ENCODE peak calls at places on chromosomes 12 and 14, in six cellular contexts. L, H, M, E, X and N are unnamed samples.
A peak's percentile ranks its signal among the peaks of the same experiment; 100 is the strongest.

GRCh38 chr14:71532349-71532748 is 399.9 kb upstream of the RGS6 start:
- DNase-seq in L (peak; percentile 63), H (peak; percentile 48), M (no peak), E (no peak), X (no peak), N (no peak)

GRCh38 chr14:69270795-69271708 is 11.1 kb downstream of the GALNT16 start:
- DNase-seq in L (no peak), H (no peak), M (no peak), E (no peak), X (peak; percentile 1), N (peak; percentile 47)

GRCh38 chr12:105226219-105226618 is 9.8 kb downstream of the APPL2 start:
- DNase-seq in L (peak; percentile 86), H (peak; percentile 71), M (peak; percentile 94), E (no peak), X (no peak), N (peak; percentile 63)

GRCh38 chr14:91280129-91280528 is 35.6 kb upstream of the GPR68 start:
- DNase-seq in L (no peak), H (no peak), M (no peak), E (no peak), X (no peak), N (no peak)

GRCh38 chr14:102492523-102492910 is 17.1 kb downstream of the ANKRD9 start:
- DNase-seq in L (no peak), H (no peak), M (no peak), E (no peak), X (no peak), N (no peak)

GRCh38 chr12:69779928-69780327 is 41.3 kb downstream of the RAB3IP start:
- DNase-seq in L (peak; percentile 11), H (peak; percentile 40), M (no peak), E (no peak), X (no peak), N (peak; percentile 53)

GRCh38 chr12:79685068-79685467 is 5.7 kb downstream of the PAWR start:
- DNase-seq in L (peak; percentile 13), H (peak; percentile 68), M (no peak), E (no peak), X (no peak), N (peak; percentile 75)

GRCh38 chr14:105203057-105203494 is 22.0 kb upstream of the NUDT14 start:
- DNase-seq in L (peak; percentile 92), H (peak; percentile 45), M (peak; percentile 94), E (no peak), X (no peak), N (peak; percentile 68)

GRCh38 chr14:64363265-64363840 is 24.8 kb upstream of the MTHFD1 start:
- DNase-seq in L (no peak), H (peak; percentile 71), M (no peak), E (no peak), X (no peak), N (peak; percentile 34)

GRCh38 chr12:109445224-109445623 is 31.9 kb downstream of the KCTD10 start:
- DNase-seq in L (peak; percentile 54), H (peak; percentile 42), M (no peak), E (no peak), X (no peak), N (no peak)

GRCh38 chr12:21526053-21526452 is at the start of gene SPX:
- DNase-seq in L (no peak), H (peak; percentile 77), M (no peak), E (no peak), X (no peak), N (peak; percentile 79)

GRCh38 chr14:77498984-77499527 is 440 bp upstream of the ISM2 start:
- DNase-seq in L (peak; percentile 51), H (no peak), M (no peak), E (no peak), X (no peak), N (no peak)

GRCh38 chr12:104485651-104486341 is 29.0 kb downstream of the CHST11 start:
- DNase-seq in L (no peak), H (no peak), M (no peak), E (no peak), X (no peak), N (no peak)

GRCh38 chr14:28407931-28408330 is 358.7 kb upstream of the FOXG1 start:
- DNase-seq in L (no peak), H (no peak), M (no peak), E (no peak), X (no peak), N (no peak)

GRCh38 chr14:66884149-66884548 is 305.1 kb upstream of the GARIN2 start:
- DNase-seq in L (no peak), H (no peak), M (no peak), E (no peak), X (no peak), N (no peak)

GRCh38 chr12:114616081-114616480 is 67.9 kb downstream of the TBX3 start:
- DNase-seq in L (no peak), H (no peak), M (peak; percentile 52), E (no peak), X (no peak), N (no peak)

GRCh38 chr12:124720687-124721500 is 142.8 kb downstream of the SCARB1 start:
- DNase-seq in L (peak; percentile 63), H (peak; percentile 87), M (no peak), E (no peak), X (no peak), N (peak; percentile 93)

GRCh38 chr12:132492522-132492921 is 2.6 kb downstream of the FBRSL1 start:
- DNase-seq in L (no peak), H (no peak), M (no peak), E (no peak), X (no peak), N (peak; percentile 42)

GRCh38 chr12:51887476-51888315 is at the start of gene ANKRD33:
- DNase-seq in L (peak; percentile 65), H (no peak), M (peak; percentile 87), E (peak; percentile 78), X (no peak), N (no peak)

GRCh38 chr14:68476965-68477455 is 315.9 kb downstream of the ZFP36L1 start:
- DNase-seq in L (no peak), H (no peak), M (no peak), E (no peak), X (no peak), N (no peak)

GRCh38 chr14:22415633-22415959 is 173.4 kb downstream of the DAD1 start:
- DNase-seq in L (no peak), H (no peak), M (no peak), E (no peak), X (no peak), N (no peak)

GRCh38 chr12:94534761-94535613 is 75.3 kb upstream of the CEP83 start:
- DNase-seq in L (no peak), H (no peak), M (peak; percentile 62), E (no peak), X (no peak), N (peak; percentile 51)

GRCh38 chr12:117060236-117060926 is 38.8 kb downstream of the TESC start:
- DNase-seq in L (no peak), H (no peak), M (no peak), E (no peak), X (no peak), N (no peak)

GRCh38 chr14:92607702-92608429 is 94.3 kb downstream of the RIN3 start:
- DNase-seq in L (no peak), H (peak; percentile 74), M (no peak), E (no peak), X (no peak), N (peak; percentile 73)

GRCh38 chr14:55075628-55076027 is 24.2 kb downstream of the MAPK1IP1L start:
- DNase-seq in L (peak; percentile 39), H (peak; percentile 50), M (no peak), E (no peak), X (no peak), N (peak; percentile 39)

GRCh38 chr14:85528080-85528881 is 1.7 kb upstream of the FLRT2 start:
- DNase-seq in L (peak; percentile 61), H (peak; percentile 92), M (no peak), E (no peak), X (no peak), N (peak; percentile 82)

GRCh38 chr12:112190626-112191025 is 65.3 kb downstream of the TRAFD1 start:
- DNase-seq in L (no peak), H (no peak), M (no peak), E (no peak), X (no peak), N (no peak)

GRCh38 chr14:32224731-32225377 is 21.8 kb upstream of the RNU6-8 start:
- DNase-seq in L (peak; percentile 72), H (peak; percentile 84), M (no peak), E (no peak), X (no peak), N (peak; percentile 76)

GRCh38 chr14:51367600-51367931 is 127.5 kb downstream of the TMX1 start:
- DNase-seq in L (peak; percentile 66), H (peak; percentile 72), M (no peak), E (no peak), X (no peak), N (no peak)

GRCh38 chr14:102568115-102568614 is 24.3 kb upstream of the RCOR1 start:
- DNase-seq in L (no peak), H (no peak), M (no peak), E (no peak), X (no peak), N (peak; percentile 62)

GRCh38 chr12:65853489-65854157 is 29.3 kb downstream of the HMGA2 start:
- DNase-seq in L (peak; percentile 30), H (peak; percentile 91), M (no peak), E (no peak), X (no peak), N (no peak)